ENCODE peak calls at places on chromosomes 12 and 14, in eight cellular contexts. O is H1, Y is tibial nerve, H is neural progenitor cell, L is body of pancreas, J is astrocyte, Z is testis, P is RWPE2. X is an unnamed sample.

GRCh38 chr12:132454154-132454948 is 35.6 kb upstream of the FBRSL1 start:
- DNase-seq in O (no peak), Y (no peak), H (no peak), L (no peak), J (no peak), Z (no peak), P (no peak), X (no peak)

GRCh38 chr14:29144598-29144997 is 378.0 kb downstream of the FOXG1 start:
- DNase-seq in O (no peak), Y (peak; percentile 18), H (no peak), L (no peak), J (peak; percentile 91), Z (no peak), P (no peak), X (no peak)

GRCh38 chr12:570949-571794 is 92.1 kb downstream of the NINJ2 start:
- DNase-seq in O (peak; percentile 75), Y (peak; percentile 83), H (peak; percentile 47), L (peak; percentile 59), J (peak; percentile 61), Z (peak; percentile 82), P (peak; percentile 86), X (no peak)

GRCh38 chr14:89417469-89418225 is 614 bp upstream of the FOXN3 start:
- DNase-seq in O (peak; percentile 79), Y (peak; percentile 59), H (peak; percentile 57), L (peak; percentile 66), J (peak; percentile 35), Z (peak; percentile 67), P (peak; percentile 77), X (no peak)

GRCh38 chr14:76647699-76648298 is 113.5 kb upstream of the VASH1 start:
- DNase-seq in O (no peak), Y (peak; percentile 14), H (peak; percentile 82), L (peak; percentile 37), J (peak; percentile 36), Z (peak; percentile 53), P (no peak), X (peak; percentile 7)

GRCh38 chr12:103632554-103633216 is 45.6 kb downstream of the STAB2 start:
- DNase-seq in O (peak; percentile 97), Y (no peak), H (peak; percentile 85), L (peak; percentile 50), J (peak; percentile 2), Z (peak; percentile 88), P (no peak), X (no peak)

GRCh38 chr12:71201136-71201679 is 43.4 kb upstream of the TSPAN8 start:
- DNase-seq in O (no peak), Y (no peak), H (peak; percentile 56), L (no peak), J (no peak), Z (no peak), P (no peak), X (no peak)

GRCh38 chr12:52324068-52324444 is 2.9 kb upstream of the KRT83 start:
- DNase-seq in O (no peak), Y (no peak), H (no peak), L (no peak), J (no peak), Z (no peak), P (peak; percentile 16), X (no peak)

GRCh38 chr14:87522575-87522974 is 470.4 kb downstream of the GALC start:
- DNase-seq in O (peak; percentile 53), Y (no peak), H (peak; percentile 33), L (peak; percentile 48), J (no peak), Z (no peak), P (no peak), X (no peak)

GRCh38 chr12:116662612-116663144 is 75.2 kb downstream of the SPRING1 start:
- DNase-seq in O (no peak), Y (no peak), H (peak; percentile 80), L (peak; percentile 61), J (peak; percentile 17), Z (peak; percentile 58), P (no peak), X (no peak)
- TF ChIP-seq CTCF in O (no peak), Y (no peak), H (no peak), L (no peak), J (no peak), Z (no peak), P (no peak), X (peak; percentile 11)

GRCh38 chr14:59460378-59460777 is 4.8 kb downstream of the GPR135 start:
- DNase-seq in O (no peak), Y (no peak), H (no peak), L (no peak), J (no peak), Z (no peak), P (no peak), X (no peak)

GRCh38 chr14:59461891-59462290 is 3.3 kb downstream of the GPR135 start:
- DNase-seq in O (no peak), Y (no peak), H (no peak), L (no peak), J (no peak), Z (no peak), P (no peak), X (no peak)

GRCh38 chr14:59463773-59464650 is 1.2 kb downstream of the GPR135 start:
- DNase-seq in O (peak; percentile 66), Y (no peak), H (peak; percentile 19), L (peak; percentile 25), J (no peak), Z (peak; percentile 31), P (no peak), X (no peak)

GRCh38 chr14:59465570-59466150 is 480 bp upstream of the GPR135 start:
- DNase-seq in O (no peak), Y (no peak), H (no peak), L (no peak), J (no peak), Z (no peak), P (no peak), X (no peak)

DNA sequence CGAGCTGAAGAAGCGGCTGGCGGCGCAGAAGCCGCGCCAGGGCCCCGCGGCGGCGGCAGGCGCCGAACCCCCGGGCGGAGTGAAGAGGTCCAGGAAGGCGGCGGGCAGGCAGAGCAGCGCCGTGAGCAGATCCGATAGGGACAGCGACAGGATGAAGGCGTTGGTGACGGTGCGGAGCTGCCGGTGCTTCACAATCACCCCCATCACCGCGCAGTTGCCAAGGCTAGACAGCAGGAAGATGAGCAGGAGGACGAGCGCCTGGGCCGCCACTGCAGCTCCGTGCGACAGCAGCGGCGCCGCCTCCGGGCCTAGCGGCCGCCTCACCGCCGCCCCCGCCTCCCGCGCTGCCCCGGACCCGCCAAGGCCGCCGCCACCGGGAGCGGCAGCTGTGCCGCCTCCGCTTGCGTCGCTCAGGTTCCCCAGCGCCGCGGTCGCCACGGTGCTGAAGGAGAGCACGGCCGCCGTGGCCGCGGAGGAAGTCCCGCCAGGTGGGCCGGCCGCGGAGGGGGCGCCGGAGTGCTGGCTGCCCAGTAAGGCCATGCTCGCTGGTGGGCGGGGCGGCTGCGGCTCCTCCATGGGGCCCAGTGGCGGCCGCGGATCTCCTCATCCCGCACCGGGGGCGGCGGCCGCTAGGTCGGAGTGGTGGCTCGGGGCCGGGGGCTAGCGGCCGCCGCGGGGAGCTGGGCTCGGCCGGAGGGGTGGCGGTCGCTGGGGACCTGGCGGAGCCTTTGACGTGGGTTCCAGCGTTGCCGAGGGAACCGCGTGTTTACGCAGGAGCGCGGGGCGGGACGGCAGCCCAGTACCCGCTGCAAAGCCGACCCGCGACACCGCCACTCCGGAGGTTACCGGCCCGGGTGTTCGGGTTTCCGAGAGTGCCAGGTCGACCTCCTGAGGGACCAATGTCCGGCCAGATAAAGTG is at the start of gene GPR135:
- DNase-seq in O (peak; percentile 79), Y (peak; percentile 37), H (peak; percentile 89), L (peak; percentile 82), J (peak; percentile 62), Z (peak; percentile 72), P (peak; percentile 72), X (no peak)
- H3K4me3 ChIP-seq in O (peak within 1 kb of the TSS; percentile 46), Y (peak within 1 kb of the TSS; percentile 73), H (peak within 1 kb of the TSS; percentile 66), L (peak within 1 kb of the TSS; percentile 55), J (peak within 1 kb of the TSS; percentile 50), Z (peak within 1 kb of the TSS; percentile 59), P (peak within 1 kb of the TSS; percentile 33), X (peak within 1 kb of the TSS; percentile 41)

DNA sequence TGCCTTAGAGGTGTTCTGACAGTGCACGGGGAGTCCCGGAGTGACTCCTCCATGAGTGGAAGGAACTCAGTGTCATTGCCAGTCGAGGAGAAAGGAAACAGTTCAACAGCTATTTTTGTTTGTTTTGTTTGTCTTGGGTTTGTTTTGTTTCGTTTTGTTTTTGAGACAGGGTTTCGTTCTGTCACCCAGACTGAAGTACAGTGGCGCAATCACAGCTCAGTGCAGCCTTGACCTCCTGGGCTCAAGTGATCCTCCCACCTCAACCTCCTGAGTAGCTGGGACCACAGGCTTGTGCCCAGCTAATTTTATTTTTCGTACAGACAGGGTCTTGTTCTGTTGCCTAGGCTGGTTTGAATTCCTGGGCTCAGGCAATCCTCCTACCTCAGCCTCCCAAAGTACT is 13.7 kb downstream of the CKB start:
- DNase-seq in O (no peak), Y (no peak), H (no peak), L (no peak), J (no peak), Z (peak; percentile 60), P (no peak), X (no peak)
- H3K36me3 ChIP-seq in O (peaks cover 12% of the 10 kb centered on the region), Y (peaks cover 11% of the 10 kb centered on the region), H (peaks cover 3% of the 10 kb centered on the region), L (no peaks in the 10 kb centered on the region), J (peaks cover 27% of the 10 kb centered on the region), Z (no peaks in the 10 kb centered on the region), P (peaks cover 65% of the 10 kb centered on the region), X (peaks cover 3% of the 10 kb centered on the region)

GRCh38 chr14:36519431-36520321 is at the start of gene NKX2-1:
- DNase-seq in O (peak; percentile 82), Y (no peak), H (peak; percentile 61), L (no peak), J (no peak), Z (no peak), P (no peak), X (no peak)

GRCh38 chr14:36516719-36517241 is 3.3 kb downstream of the NKX2-1 start:
- DNase-seq in O (peak; percentile 50), Y (no peak), H (no peak), L (no peak), J (no peak), Z (no peak), P (no peak), X (no peak)

GRCh38 chr14:36518031-36518585 is 1.9 kb downstream of the NKX2-1 start:
- DNase-seq in O (peak; percentile 70), Y (no peak), H (peak; percentile 44), L (no peak), J (no peak), Z (no peak), P (peak; percentile 56), X (no peak)

GRCh38 chr14:36517242-36518030 is 2.6 kb downstream of the NKX2-1 start:
- DNase-seq in O (peak; percentile 66), Y (no peak), H (peak; percentile 60), L (no peak), J (no peak), Z (no peak), P (peak; percentile 64), X (no peak)

DNA sequence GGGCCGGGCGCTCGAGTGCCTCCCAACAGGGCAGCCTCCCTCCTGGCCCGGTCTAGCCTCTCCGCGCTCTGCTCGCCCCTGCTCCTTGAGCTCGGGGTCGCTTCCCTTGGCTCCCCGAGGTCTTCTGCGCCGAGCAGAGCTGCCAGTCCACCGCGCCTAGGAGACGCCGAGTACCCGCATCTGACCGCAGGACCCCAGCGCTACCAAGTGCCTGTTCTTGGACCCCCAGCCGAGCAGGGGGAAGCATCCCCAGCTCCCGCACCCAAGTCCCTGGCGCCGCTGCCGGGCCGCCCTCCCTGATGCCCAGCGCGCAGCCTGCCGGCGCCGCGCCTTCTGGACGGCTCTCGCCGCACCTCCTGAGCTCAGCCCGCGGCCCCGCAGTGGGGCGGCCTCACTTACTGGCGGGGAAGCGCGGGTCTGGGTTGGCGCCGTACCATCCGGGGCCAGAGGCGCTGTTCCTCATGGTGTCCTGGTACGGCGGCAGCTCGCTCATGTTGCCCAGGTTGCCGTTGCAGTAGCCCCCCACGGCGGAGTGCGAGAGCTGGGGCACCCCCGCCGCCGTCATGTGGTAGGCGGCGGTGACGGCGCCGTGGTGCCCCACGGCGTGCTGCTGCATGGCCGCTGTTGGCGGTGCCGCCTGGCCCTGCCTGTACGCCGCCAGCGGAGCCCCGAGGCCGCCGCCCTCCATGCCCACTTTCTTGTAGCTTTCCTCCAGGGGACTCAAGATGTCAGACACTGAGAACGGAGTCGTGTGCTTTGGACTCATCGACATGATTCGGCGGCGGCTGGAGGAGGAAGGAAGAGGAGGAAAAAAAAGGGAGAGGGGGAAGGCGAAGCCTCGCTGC is 1.2 kb downstream of the NKX2-1 start:
- DNase-seq in O (no peak), Y (no peak), H (peak; percentile 60), L (no peak), J (no peak), Z (no peak), P (peak; percentile 64), X (no peak)
- TF ChIP-seq CTCF in O (no peak), Y (no peak), H (no peak), L (no peak), J (no peak), Z (no peak), P (no peak), X (no peak)

X was measured in kidney epithelial cell.